ENCODE peak calls at places on chromosome 16, in nine cellular contexts. One of them, this sample, is unnamed.

GRCh38 chr16:8370374-8371015 is 219.8 kb downstream of the TMEM114 start:
- DNase-seq in epithelial cell of esophagus: peak; percentile 30
- DNase-seq in sigmoid colon: no peak
- DNase-seq in lower leg skin: no peak
- DNase-seq in B cell: no peak
- DNase-seq in RWPE1: peak; percentile 30
- DNase-seq in lower lobe of right lung: no peak
- DNase-seq in breast epithelium: no peak
- DNase-seq in heart right ventricle: no peak
- DNase-seq in this sample: peak; percentile 66

GRCh38 chr16:29029168-29029994 is 44.5 kb downstream of the LAT start:
- DNase-seq in epithelial cell of esophagus: peak; percentile 92
- DNase-seq in sigmoid colon: peak; percentile 59
- DNase-seq in lower leg skin: no peak
- DNase-seq in B cell: no peak
- DNase-seq in RWPE1: peak; percentile 73
- DNase-seq in lower lobe of right lung: no peak
- DNase-seq in breast epithelium: no peak
- DNase-seq in heart right ventricle: no peak
- DNase-seq in this sample: peak; percentile 23

GRCh38 chr16:57128787-57129389 is 36.5 kb downstream of the CPNE2 start:
- DNase-seq in epithelial cell of esophagus: no peak
- DNase-seq in sigmoid colon: no peak
- DNase-seq in lower leg skin: no peak
- DNase-seq in B cell: no peak
- DNase-seq in RWPE1: no peak
- DNase-seq in lower lobe of right lung: no peak
- DNase-seq in breast epithelium: no peak
- DNase-seq in heart right ventricle: no peak
- DNase-seq in this sample: no peak

GRCh38 chr16:50644730-50645129 is 36.4 kb downstream of the SNX20 start:
- DNase-seq in epithelial cell of esophagus: peak; percentile 50
- DNase-seq in sigmoid colon: no peak
- DNase-seq in lower leg skin: no peak
- DNase-seq in B cell: peak; percentile 58
- DNase-seq in RWPE1: peak; percentile 55
- DNase-seq in lower lobe of right lung: no peak
- DNase-seq in breast epithelium: no peak
- DNase-seq in heart right ventricle: no peak
- DNase-seq in this sample: no peak

GRCh38 chr16:58814348-58814801 is 80.3 kb upstream of the GOT2 start:
- DNase-seq in epithelial cell of esophagus: peak; percentile 51
- DNase-seq in sigmoid colon: no peak
- DNase-seq in lower leg skin: peak; percentile 22
- DNase-seq in B cell: no peak
- DNase-seq in RWPE1: peak; percentile 61
- DNase-seq in lower lobe of right lung: peak; percentile 51
- DNase-seq in breast epithelium: no peak
- DNase-seq in heart right ventricle: peak; percentile 23
- DNase-seq in this sample: peak; percentile 46

GRCh38 chr16:8407351-8407750 is 183.0 kb downstream of the TMEM114 start:
- DNase-seq in epithelial cell of esophagus: no peak
- DNase-seq in sigmoid colon: no peak
- DNase-seq in lower leg skin: no peak
- DNase-seq in B cell: no peak
- DNase-seq in RWPE1: no peak
- DNase-seq in lower lobe of right lung: no peak
- DNase-seq in breast epithelium: no peak
- DNase-seq in heart right ventricle: no peak
- DNase-seq in this sample: no peak

GRCh38 chr16:87822571-87822970 is 46.7 kb downstream of the SLC7A5 start:
- DNase-seq in epithelial cell of esophagus: no peak
- DNase-seq in sigmoid colon: no peak
- DNase-seq in lower leg skin: no peak
- DNase-seq in B cell: no peak
- DNase-seq in RWPE1: no peak
- DNase-seq in lower lobe of right lung: no peak
- DNase-seq in breast epithelium: no peak
- DNase-seq in heart right ventricle: no peak
- DNase-seq in this sample: no peak

GRCh38 chr16:51440096-51440495 is 289.0 kb upstream of the SALL1 start:
- DNase-seq in epithelial cell of esophagus: no peak
- DNase-seq in sigmoid colon: no peak
- DNase-seq in lower leg skin: no peak
- DNase-seq in B cell: no peak
- DNase-seq in RWPE1: no peak
- DNase-seq in lower lobe of right lung: no peak
- DNase-seq in breast epithelium: no peak
- DNase-seq in heart right ventricle: no peak
- DNase-seq in this sample: no peak

GRCh38 chr16:4608704-4608980 is 6.0 kb downstream of the UBALD1 start:
- DNase-seq in epithelial cell of esophagus: no peak
- DNase-seq in sigmoid colon: no peak
- DNase-seq in lower leg skin: no peak
- DNase-seq in B cell: no peak
- DNase-seq in RWPE1: no peak
- DNase-seq in lower lobe of right lung: no peak
- DNase-seq in breast epithelium: no peak
- DNase-seq in heart right ventricle: no peak
- DNase-seq in this sample: no peak

GRCh38 chr16:2015947-2016208 is 3.7 kb upstream of the NPW start:
- DNase-seq in epithelial cell of esophagus: no peak
- DNase-seq in sigmoid colon: no peak
- DNase-seq in lower leg skin: no peak
- DNase-seq in B cell: no peak
- DNase-seq in RWPE1: no peak
- DNase-seq in lower lobe of right lung: no peak
- DNase-seq in breast epithelium: no peak
- DNase-seq in heart right ventricle: no peak
- DNase-seq in this sample: no peak

GRCh38 chr16:56005958-56006357 is 130.8 kb upstream of the CES5A start:
- DNase-seq in epithelial cell of esophagus: no peak
- DNase-seq in sigmoid colon: no peak
- DNase-seq in lower leg skin: no peak
- DNase-seq in B cell: no peak
- DNase-seq in RWPE1: no peak
- DNase-seq in lower lobe of right lung: no peak
- DNase-seq in breast epithelium: no peak
- DNase-seq in heart right ventricle: no peak
- DNase-seq in this sample: no peak

GRCh38 chr16:23145608-23146007 is 3.6 kb downstream of the USP31 start:
- DNase-seq in epithelial cell of esophagus: peak; percentile 94
- DNase-seq in sigmoid colon: no peak
- DNase-seq in lower leg skin: peak; percentile 13
- DNase-seq in B cell: no peak
- DNase-seq in RWPE1: peak; percentile 66
- DNase-seq in lower lobe of right lung: no peak
- DNase-seq in breast epithelium: no peak
- DNase-seq in heart right ventricle: no peak
- DNase-seq in this sample: no peak

GRCh38 chr16:86044241-86044671 is 145.3 kb downstream of the IRF8 start:
- DNase-seq in epithelial cell of esophagus: no peak
- DNase-seq in sigmoid colon: peak; percentile 78
- DNase-seq in lower leg skin: no peak
- DNase-seq in B cell: no peak
- DNase-seq in RWPE1: peak; percentile 38
- DNase-seq in lower lobe of right lung: no peak
- DNase-seq in breast epithelium: no peak
- DNase-seq in heart right ventricle: peak; percentile 46
- DNase-seq in this sample: no peak

GRCh38 chr16:10098991-10099390 is 83.2 kb downstream of the GRIN2A start:
- DNase-seq in epithelial cell of esophagus: no peak
- DNase-seq in sigmoid colon: no peak
- DNase-seq in lower leg skin: no peak
- DNase-seq in B cell: no peak
- DNase-seq in RWPE1: no peak
- DNase-seq in lower lobe of right lung: no peak
- DNase-seq in breast epithelium: no peak
- DNase-seq in heart right ventricle: no peak
- DNase-seq in this sample: no peak

GRCh38 chr16:87332150-87332549 is 15.0 kb upstream of the C16orf95 start:
- DNase-seq in epithelial cell of esophagus: no peak
- DNase-seq in sigmoid colon: no peak
- DNase-seq in lower leg skin: no peak
- DNase-seq in B cell: no peak
- DNase-seq in RWPE1: no peak
- DNase-seq in lower lobe of right lung: no peak
- DNase-seq in breast epithelium: no peak
- DNase-seq in heart right ventricle: no peak
- DNase-seq in this sample: no peak

GRCh38 chr16:73268311-73268997 is 220.5 kb upstream of the ZFHX3 start:
- DNase-seq in epithelial cell of esophagus: peak; percentile 12
- DNase-seq in sigmoid colon: no peak
- DNase-seq in lower leg skin: no peak
- DNase-seq in B cell: no peak
- DNase-seq in RWPE1: no peak
- DNase-seq in lower lobe of right lung: no peak
- DNase-seq in breast epithelium: no peak
- DNase-seq in heart right ventricle: no peak
- DNase-seq in this sample: no peak
- TF ChIP-seq CTCF in epithelial cell of esophagus: no peak
- TF ChIP-seq CTCF in sigmoid colon: no peak
- TF ChIP-seq CTCF in lower leg skin: no peak
- TF ChIP-seq CTCF in B cell: no peak
- TF ChIP-seq CTCF in RWPE1: no peak
- TF ChIP-seq CTCF in lower lobe of right lung: no peak
- TF ChIP-seq CTCF in breast epithelium: no peak
- TF ChIP-seq CTCF in heart right ventricle: no peak
- TF ChIP-seq CTCF in this sample: no peak

GRCh38 chr16:89100601-89101302 is 7.1 kb downstream of the ACSF3 start:
- DNase-seq in epithelial cell of esophagus: no peak
- DNase-seq in sigmoid colon: no peak
- DNase-seq in lower leg skin: no peak
- DNase-seq in B cell: no peak
- DNase-seq in RWPE1: no peak
- DNase-seq in lower lobe of right lung: no peak
- DNase-seq in breast epithelium: no peak
- DNase-seq in heart right ventricle: no peak
- DNase-seq in this sample: no peak
- TF ChIP-seq CTCF in epithelial cell of esophagus: no peak
- TF ChIP-seq CTCF in sigmoid colon: no peak
- TF ChIP-seq CTCF in lower leg skin: no peak
- TF ChIP-seq CTCF in B cell: no peak
- TF ChIP-seq CTCF in RWPE1: no peak
- TF ChIP-seq CTCF in lower lobe of right lung: no peak
- TF ChIP-seq CTCF in breast epithelium: no peak
- TF ChIP-seq CTCF in heart right ventricle: no peak
- TF ChIP-seq CTCF in this sample: no peak

GRCh38 chr16:84739349-84740124 is 39.7 kb downstream of the USP10 start:
- DNase-seq in epithelial cell of esophagus: peak; percentile 86
- DNase-seq in sigmoid colon: peak; percentile 81
- DNase-seq in lower leg skin: no peak
- DNase-seq in B cell: no peak
- DNase-seq in RWPE1: peak; percentile 64
- DNase-seq in lower lobe of right lung: no peak
- DNase-seq in breast epithelium: no peak
- DNase-seq in heart right ventricle: no peak
- DNase-seq in this sample: no peak
- TF ChIP-seq CTCF in epithelial cell of esophagus: no peak
- TF ChIP-seq CTCF in sigmoid colon: no peak
- TF ChIP-seq CTCF in lower leg skin: no peak
- TF ChIP-seq CTCF in B cell: no peak
- TF ChIP-seq CTCF in RWPE1: no peak
- TF ChIP-seq CTCF in lower lobe of right lung: no peak
- TF ChIP-seq CTCF in breast epithelium: no peak
- TF ChIP-seq CTCF in heart right ventricle: no peak
- TF ChIP-seq CTCF in this sample: no peak

GRCh38 chr16:78372302-78372701 is 272.8 kb downstream of the WWOX start:
- DNase-seq in epithelial cell of esophagus: no peak
- DNase-seq in sigmoid colon: no peak
- DNase-seq in lower leg skin: no peak
- DNase-seq in B cell: no peak
- DNase-seq in RWPE1: no peak
- DNase-seq in lower lobe of right lung: no peak
- DNase-seq in breast epithelium: no peak
- DNase-seq in heart right ventricle: no peak
- DNase-seq in this sample: no peak
- TF ChIP-seq CTCF in epithelial cell of esophagus: no peak
- TF ChIP-seq CTCF in sigmoid colon: no peak
- TF ChIP-seq CTCF in lower leg skin: no peak
- TF ChIP-seq CTCF in B cell: no peak
- TF ChIP-seq CTCF in RWPE1: no peak
- TF ChIP-seq CTCF in lower lobe of right lung: no peak
- TF ChIP-seq CTCF in breast epithelium: no peak
- TF ChIP-seq CTCF in heart right ventricle: no peak
- TF ChIP-seq CTCF in this sample: no peak

This sample was measured in dorsolateral prefrontal cortex.